ENCODE peak calls at places on chromosome 15, in five cellular contexts. Q is sigmoid colon, Y is uterus, P is dermis blood vessel endothelial cell, V is NCI-H2171 treated with DMSO at 0.1 percent for 48 hours. J is an unnamed sample.

GRCh38 chr15:42194502-42194901 is 13.6 kb downstream of the VPS39 start:
- DNase-seq in Q (no peak), Y (no peak), P (no peak), V (no peak), J (no peak)

GRCh38 chr15:98686983-98687382 is 38.6 kb downstream of the IGF1R start:
- DNase-seq in Q (no peak), Y (no peak), P (no peak), V (no peak), J (peak)

GRCh38 chr15:88911766-88912118 is 1.4 kb downstream of the MFGE8 start:
- DNase-seq in Q (peak), Y (no peak), P (no peak), V (no peak), J (no peak)

GRCh38 chr15:50751394-50751793 is 14.1 kb downstream of the SPPL2A start:
- DNase-seq in Q (no peak), Y (no peak), P (no peak), V (no peak), J (no peak)

GRCh38 chr15:57821826-57822225 is 115.3 kb downstream of the POLR2M start:
- DNase-seq in Q (no peak), Y (no peak), P (peak), V (no peak), J (no peak)

GRCh38 chr15:20106026-20106425 is 435.6 kb downstream of the GOLGA6L6 start:
- DNase-seq in Q (peak), Y (no peak), P (peak), V (no peak), J (no peak)

GRCh38 chr15:41858756-41859155 is 20.1 kb downstream of the PLA2G4B start:
- DNase-seq in Q (no peak), Y (no peak), P (no peak), V (no peak), J (no peak)

GRCh38 chr15:82799183-82799841 is 6.6 kb downstream of the FSD2 start:
- DNase-seq in Q (no peak), Y (no peak), P (no peak), V (no peak), J (no peak)

GRCh38 chr15:70245932-70246622 is 148.4 kb upstream of the TLE3 start:
- DNase-seq in Q (peak), Y (no peak), P (no peak), V (no peak), J (no peak)